ENCODE peak calls at places on chromosome 1, in four cellular contexts. One of them, this sample, is unnamed.

GRCh38 chr1:209583408-209583807 is at the start of gene CAMK1G:
- DNase-seq in K562: no peak
- DNase-seq in GM12891: no peak
- DNase-seq in GM12878: no peak
- DNase-seq in this sample: no peak

GRCh38 chr1:11795238-11795890 is 10.4 kb downstream of the MTHFR start:
- DNase-seq in K562: peak; percentile 20
- DNase-seq in GM12878: no peak
- DNase-seq in GM12891: no peak
- DNase-seq in this sample: no peak

GRCh38 chr1:115189814-115190541 is 100.7 kb upstream of the TSPAN2 start:
- DNase-seq in GM12891: no peak
- DNase-seq in K562: no peak
- DNase-seq in GM12878: no peak
- DNase-seq in this sample: no peak

GRCh38 chr1:67535474-67535873 is 105.3 kb upstream of the SERBP1 start:
- DNase-seq in K562: peak; percentile 77
- DNase-seq in GM12891: peak; percentile 30
- DNase-seq in GM12878: peak; percentile 9
- DNase-seq in this sample: no peak

GRCh38 chr1:6970256-6970655 is 185.0 kb downstream of the CAMTA1 start:
- DNase-seq in GM12878: no peak
- DNase-seq in GM12891: no peak
- DNase-seq in K562: no peak
- DNase-seq in this sample: no peak

GRCh38 chr1:23613191-23614126 is 54.2 kb upstream of the ID3 start:
- DNase-seq in GM12878: no peak
- DNase-seq in K562: no peak
- DNase-seq in GM12891: no peak
- DNase-seq in this sample: no peak

GRCh38 chr1:203165800-203166161 is 9.8 kb downstream of the MYBPH start:
- DNase-seq in GM12878: no peak
- DNase-seq in K562: no peak
- DNase-seq in GM12891: no peak
- DNase-seq in this sample: no peak

GRCh38 chr1:7366955-7367665 is 404.0 kb upstream of the VAMP3 start:
- DNase-seq in K562: no peak
- DNase-seq in GM12891: no peak
- DNase-seq in GM12878: no peak
- DNase-seq in this sample: no peak

GRCh38 chr1:153534933-153535663 is 693 bp downstream of the S100A6 start:
- DNase-seq in K562: no peak
- DNase-seq in GM12878: no peak
- DNase-seq in GM12891: no peak
- DNase-seq in this sample: no peak

GRCh38 chr1:38062361-38063288 is 16.0 kb upstream of the POU3F1 start:
- DNase-seq in GM12878: no peak
- DNase-seq in GM12891: no peak
- DNase-seq in K562: no peak
- DNase-seq in this sample: no peak

GRCh38 chr1:61935516-61935915 is 193.2 kb downstream of the PATJ start:
- DNase-seq in GM12891: no peak
- DNase-seq in K562: no peak
- DNase-seq in GM12878: no peak
- DNase-seq in this sample: no peak

GRCh38 chr1:236338096-236338495 is 56.0 kb upstream of the EDARADD start:
- DNase-seq in K562: no peak
- DNase-seq in GM12891: no peak
- DNase-seq in GM12878: no peak
- DNase-seq in this sample: no peak

GRCh38 chr1:40663324-40664166 is 1.9 kb downstream of the RIMS3 start:
- DNase-seq in GM12878: no peak
- DNase-seq in GM12891: no peak
- DNase-seq in K562: no peak
- DNase-seq in this sample: no peak

GRCh38 chr1:94866178-94866822 is 46.1 kb downstream of the SLC44A3 start:
- DNase-seq in GM12891: no peak
- DNase-seq in K562: no peak
- DNase-seq in GM12878: no peak
- DNase-seq in this sample: no peak

GRCh38 chr1:28887835-28888682 is 26.3 kb upstream of the EPB41 start:
- DNase-seq in GM12891: no peak
- DNase-seq in K562: peak; percentile 47
- DNase-seq in GM12878: no peak
- DNase-seq in this sample: no peak

GRCh38 chr1:145985502-145986439 is 10.6 kb downstream of the TXNIP start:
- DNase-seq in GM12891: no peak
- DNase-seq in K562: no peak
- DNase-seq in GM12878: no peak
- DNase-seq in this sample: no peak

GRCh38 chr1:197066719-197067456 is at the start of gene F13B:
- DNase-seq in GM12878: no peak
- DNase-seq in GM12891: no peak
- DNase-seq in K562: no peak
- DNase-seq in this sample: no peak

GRCh38 chr1:158329807-158330206 is 1.5 kb downstream of the CD1B start:
- DNase-seq in GM12891: no peak
- DNase-seq in GM12878: no peak
- DNase-seq in K562: no peak
- DNase-seq in this sample: no peak

GRCh38 chr1:223512016-223512415 is 118.8 kb downstream of the CCDC185 start:
- DNase-seq in GM12878: no peak
- DNase-seq in GM12891: no peak
- DNase-seq in K562: no peak
- DNase-seq in this sample: no peak

GRCh38 chr1:165144757-165145397 is 211.6 kb downstream of the LMX1A start:
- DNase-seq in GM12878: no peak
- DNase-seq in GM12891: no peak
- DNase-seq in K562: peak; percentile 63
- DNase-seq in this sample: no peak

GRCh38 chr1:147753084-147753483 is 7.3 kb downstream of the GJA5 start:
- DNase-seq in GM12878: no peak
- DNase-seq in GM12891: no peak
- DNase-seq in K562: no peak
- DNase-seq in this sample: no peak

GRCh38 chr1:200291106-200291505 is 118.7 kb downstream of the ZNF281 start:
- DNase-seq in GM12891: no peak
- DNase-seq in K562: no peak
- DNase-seq in GM12878: no peak
- DNase-seq in this sample: no peak

GRCh38 chr1:90730247-90731022 is 13.3 kb upstream of the BARHL2 start:
- DNase-seq in GM12878: no peak
- DNase-seq in K562: no peak
- DNase-seq in GM12891: no peak
- DNase-seq in this sample: no peak

GRCh38 chr1:150089846-150090520 is 22.4 kb downstream of the VPS45 start:
- DNase-seq in K562: no peak
- DNase-seq in GM12878: peak; percentile 28
- DNase-seq in GM12891: no peak
- DNase-seq in this sample: no peak

GRCh38 chr1:22825790-22826189 is 115.2 kb downstream of the EPHB2 start:
- DNase-seq in K562: no peak
- DNase-seq in GM12891: no peak
- DNase-seq in GM12878: no peak
- DNase-seq in this sample: no peak

GRCh38 chr1:101733340-101733739 is 263.4 kb downstream of the OLFM3 start:
- DNase-seq in GM12891: no peak
- DNase-seq in GM12878: no peak
- DNase-seq in K562: no peak
- DNase-seq in this sample: no peak

GRCh38 chr1:27590917-27591508 is 12.9 kb downstream of the AHDC1 start:
- DNase-seq in GM12891: no peak
- DNase-seq in GM12878: no peak
- DNase-seq in K562: peak; percentile 55
- DNase-seq in this sample: no peak

GRCh38 chr1:103256490-103256889 is 148.2 kb upstream of the COL11A1 start:
- DNase-seq in GM12878: no peak
- DNase-seq in K562: no peak
- DNase-seq in GM12891: no peak
- DNase-seq in this sample: no peak

GRCh38 chr1:226123212-226123560 is 60.7 kb downstream of the H3-3A start:
- DNase-seq in GM12878: no peak
- DNase-seq in GM12891: no peak
- DNase-seq in K562: no peak
- DNase-seq in this sample: no peak

GRCh38 chr1:53766766-53767409 is 27.9 kb upstream of the GLIS1 start:
- DNase-seq in GM12891: no peak
- DNase-seq in GM12878: no peak
- DNase-seq in K562: no peak
- DNase-seq in this sample: no peak

GRCh38 chr1:245558069-245558468 is 403.3 kb downstream of the KIF26B start:
- DNase-seq in K562: no peak
- DNase-seq in GM12878: no peak
- DNase-seq in GM12891: no peak
- DNase-seq in this sample: no peak

GRCh38 chr1:222824641-222825040 is 9.8 kb downstream of the DISP1 start:
- DNase-seq in GM12891: no peak
- DNase-seq in GM12878: no peak
- DNase-seq in K562: no peak
- DNase-seq in this sample: no peak

GRCh38 chr1:180946537-180947507 is 34.1 kb downstream of the KIAA1614 start:
- DNase-seq in GM12878: no peak
- DNase-seq in K562: no peak
- DNase-seq in GM12891: no peak
- DNase-seq in this sample: no peak

GRCh38 chr1:206608108-206608698 is 4.1 kb downstream of the EIF2D start:
- DNase-seq in GM12878: no peak
- DNase-seq in GM12891: no peak
- DNase-seq in K562: peak; percentile 67
- DNase-seq in this sample: no peak

GRCh38 chr1:220316291-220316690 is 44.0 kb upstream of the RAB3GAP2 start:
- DNase-seq in GM12878: no peak
- DNase-seq in GM12891: no peak
- DNase-seq in K562: no peak
- DNase-seq in this sample: no peak
- TF ChIP-seq TAF1 in GM12878: no peak
- TF ChIP-seq TAF1 in GM12891: no peak
- TF ChIP-seq TAF1 in K562: no peak
- TF ChIP-seq TAF1 in this sample: no peak

DNA sequence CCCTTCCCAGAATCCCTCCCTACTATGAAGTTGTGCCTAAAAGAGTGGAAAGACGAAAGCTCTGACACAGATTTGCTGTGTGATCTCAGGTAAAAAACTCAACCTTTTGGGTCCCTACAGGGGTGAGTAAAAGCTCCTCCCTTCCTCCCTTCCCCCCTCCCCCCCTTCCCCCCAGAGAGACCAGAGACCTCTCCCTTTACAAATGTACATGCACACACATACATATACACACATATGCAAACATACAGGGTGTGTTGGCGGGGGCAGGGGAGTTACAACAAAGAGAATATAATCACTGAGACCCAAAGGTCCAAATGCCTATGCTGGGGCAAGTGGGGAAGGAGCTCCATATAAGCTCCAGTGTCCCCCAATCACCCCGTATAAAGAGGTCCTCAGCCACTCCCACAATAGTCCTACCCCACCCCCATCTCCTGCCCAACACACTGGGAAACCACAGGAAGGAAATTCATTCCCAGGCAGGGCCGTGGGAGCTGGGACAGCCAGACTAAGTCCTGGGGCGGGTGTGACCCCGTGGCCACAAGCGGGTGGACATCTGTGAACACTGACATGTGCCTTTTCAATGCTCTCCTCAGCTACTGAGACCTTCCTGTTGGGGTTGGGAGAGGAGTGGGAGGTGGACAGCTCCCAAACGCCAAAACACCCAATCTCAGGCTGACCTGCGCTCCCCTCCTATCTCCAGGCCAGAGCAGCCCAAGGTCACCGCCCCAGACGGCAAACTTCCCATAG is 2.0 kb downstream of the MEF2D start:
- DNase-seq in GM12878: no peak
- DNase-seq in K562: no peak
- DNase-seq in GM12891: no peak
- DNase-seq in this sample: no peak
- TF ChIP-seq POLR2A in GM12878: no peak
- TF ChIP-seq POLR2A in K562: no peak
- TF ChIP-seq POLR2A in GM12891: no peak
- TF ChIP-seq POLR2A in this sample: no peak

DNA sequence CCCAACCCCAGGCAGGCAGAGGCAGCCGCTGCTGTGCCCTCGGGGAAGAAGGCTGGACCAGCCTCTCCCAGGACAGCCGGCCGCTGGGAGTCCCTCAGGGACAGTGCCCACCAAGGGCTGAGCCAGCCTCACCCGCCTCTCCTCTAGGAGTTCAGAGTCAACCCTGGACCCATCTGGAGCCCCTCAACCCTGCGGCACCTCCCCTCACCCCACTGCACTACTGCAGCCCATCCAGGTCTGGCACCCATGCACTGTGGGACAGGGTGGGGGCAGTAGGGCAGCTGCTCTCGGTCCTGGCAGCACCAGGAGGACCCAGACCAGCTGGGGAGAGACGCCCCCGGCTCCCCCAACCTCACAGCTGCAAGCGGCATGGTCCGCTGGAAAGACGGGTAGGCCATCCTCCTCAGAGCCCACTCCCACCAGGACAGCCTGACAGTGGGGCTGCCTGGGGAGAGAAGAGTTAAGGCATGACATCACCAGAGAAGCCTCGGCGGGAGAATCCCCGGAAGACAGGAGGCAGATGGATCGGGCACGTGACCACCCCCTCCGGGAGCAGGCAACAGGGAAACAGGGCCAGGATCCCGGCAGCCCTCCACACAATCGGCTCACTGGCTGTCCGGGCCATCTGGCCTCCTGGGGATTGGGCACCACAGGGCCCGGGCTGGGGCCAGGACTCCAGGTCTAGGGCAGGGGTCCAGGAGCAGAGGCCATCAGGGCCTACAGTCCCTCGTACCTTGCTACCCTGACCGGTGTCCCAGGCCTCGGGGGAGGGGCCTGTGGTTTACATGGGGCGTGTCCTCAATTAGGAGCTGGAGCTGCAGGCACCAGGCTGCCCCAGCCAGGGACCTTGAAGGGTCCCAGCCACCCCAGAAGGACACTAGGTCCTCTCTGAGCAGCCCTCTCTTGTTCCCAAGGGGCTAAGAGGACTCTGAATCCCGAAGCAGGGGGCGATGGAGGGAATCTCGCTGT is 3.1 kb downstream of the ACAP3 start:
- DNase-seq in K562: peak; percentile 60
- DNase-seq in GM12891: no peak
- DNase-seq in GM12878: no peak
- DNase-seq in this sample: no peak
- TF ChIP-seq POLR2AphosphoS5 in K562: no peak
- TF ChIP-seq POLR2AphosphoS5 in GM12891: no peak
- TF ChIP-seq POLR2AphosphoS5 in GM12878: no peak
- TF ChIP-seq POLR2AphosphoS5 in this sample: no peak

GRCh38 chr1:119737040-119737682 is 25.4 kb downstream of the PHGDH start:
- DNase-seq in GM12878: no peak
- DNase-seq in K562: peak; percentile 85
- DNase-seq in GM12891: no peak
- DNase-seq in this sample: no peak

GRCh38 chr1:119736649-119737039 is 24.9 kb downstream of the PHGDH start:
- DNase-seq in GM12891: no peak
- DNase-seq in K562: no peak
- DNase-seq in GM12878: no peak
- DNase-seq in this sample: no peak

GRCh38 chr1:119740261-119740660 is 28.4 kb downstream of the HMGCS2 start:
- DNase-seq in K562: no peak
- DNase-seq in GM12878: no peak
- DNase-seq in GM12891: no peak
- DNase-seq in this sample: no peak

GRCh38 chr1:119739150-119739549 is 27.4 kb downstream of the PHGDH start:
- DNase-seq in GM12891: no peak
- DNase-seq in GM12878: no peak
- DNase-seq in K562: no peak
- DNase-seq in this sample: no peak

GRCh38 chr1:119738100-119738720 is 26.5 kb downstream of the PHGDH start:
- DNase-seq in GM12891: no peak
- DNase-seq in K562: no peak
- DNase-seq in GM12878: no peak
- DNase-seq in this sample: no peak
- TF ChIP-seq TAF1 in GM12891: no peak
- TF ChIP-seq TAF1 in K562: no peak
- TF ChIP-seq TAF1 in GM12878: no peak
- TF ChIP-seq TAF1 in this sample: no peak

This sample was measured in GM12892.